ENCODE peak calls at places on chromosomes 7 and 10, in seven cellular contexts. O is endodermal cell; M is activated CD8-positive, alpha-beta T cell treated with anti-CD3 and anti-CD28 coated beads for 36 hours; X is glutamatergic neuron; D is NCI-H2081 treated with DMSO at 0.1 percent for 48 hours; W is stimulated activated CD4-positive, alpha-beta T cell treated with anti-CD3 and anti-CD28 coated beads, Interleukin-1b, Interleukin-23, amount 100 ng/mL, for 1 hour; A is GM13977. C is an unnamed sample.

GRCh38 chr10:6145414-6145978 is 56.7 kb downstream of the RBM17 start:
- DNase-seq in O (peak; percentile 80), M (no peak), X (peak; percentile 61), D (no peak), W (no peak), A (no peak), C (no peak)

GRCh38 chr7:6453737-6454136 is 6.0 kb upstream of the DAGLB start:
- DNase-seq in O (no peak), M (no peak), X (no peak), D (no peak), W (no peak), A (no peak), C (no peak)

GRCh38 chr10:71040890-71041590 is 152.7 kb upstream of the PCBD1 start:
- DNase-seq in O (no peak), M (no peak), X (no peak), D (no peak), W (no peak), A (no peak), C (no peak)

GRCh38 chr10:95330966-95331453 is 40.2 kb upstream of the PDLIM1 start:
- DNase-seq in O (no peak), M (no peak), X (no peak), D (no peak), W (no peak), A (no peak), C (no peak)

GRCh38 chr10:73413108-73413527 is 740 bp downstream of the ANXA7 start:
- DNase-seq in O (peak; percentile 75), M (peak; percentile 67), X (peak; percentile 18), D (peak; percentile 25), W (peak; percentile 1), A (peak; percentile 73), C (no peak)

GRCh38 chr10:17784701-17785100 is 24.4 kb upstream of the MRC1 start:
- DNase-seq in O (no peak), M (no peak), X (no peak), D (no peak), W (no peak), A (no peak), C (no peak)

GRCh38 chr7:140316165-140316661 is 82.1 kb downstream of the SLC37A3 start:
- DNase-seq in O (no peak), M (peak; percentile 36), X (no peak), D (no peak), W (no peak), A (no peak), C (no peak)

GRCh38 chr7:129367700-129368388 is 66.4 kb upstream of the STRIP2 start:
- DNase-seq in O (peak; percentile 95), M (peak; percentile 88), X (peak; percentile 80), D (peak; percentile 43), W (peak; percentile 33), A (peak; percentile 73), C (no peak)

GRCh38 chr7:963236-964078 is 9.0 kb upstream of the ADAP1 start:
- DNase-seq in O (no peak), M (peak; percentile 38), X (no peak), D (no peak), W (no peak), A (no peak), C (no peak)

GRCh38 chr7:22129819-22130580 is 184.3 kb upstream of the CDCA7L start:
- DNase-seq in O (no peak), M (no peak), X (no peak), D (no peak), W (no peak), A (no peak), C (no peak)

GRCh38 chr7:74083928-74084721 is 521 bp downstream of the LIMK1 start:
- DNase-seq in O (peak; percentile 77), M (peak; percentile 57), X (peak; percentile 64), D (no peak), W (no peak), A (no peak), C (no peak)

GRCh38 chr10:5827841-5828240 is 14.6 kb upstream of the GDI2 start:
- DNase-seq in O (no peak), M (no peak), X (no peak), D (no peak), W (no peak), A (no peak), C (no peak)

GRCh38 chr10:34739915-34740314 is 75.2 kb downstream of the PARD3 start:
- DNase-seq in O (peak; percentile 91), M (no peak), X (peak; percentile 75), D (no peak), W (no peak), A (no peak), C (no peak)

GRCh38 chr7:150314639-150315239 is 8.4 kb upstream of the LRRC61 start:
- DNase-seq in O (no peak), M (no peak), X (no peak), D (no peak), W (no peak), A (no peak), C (no peak)

GRCh38 chr7:90211391-90212148 is at the start of gene STEAP2:
- DNase-seq in O (peak; percentile 96), M (peak; percentile 39), X (peak; percentile 87), D (peak; percentile 31), W (no peak), A (peak; percentile 65), C (peak; percentile 67)

GRCh38 chr7:107167483-107168232 is 1.1 kb upstream of the HBP1 start:
- DNase-seq in O (no peak), M (peak; percentile 88), X (no peak), D (no peak), W (no peak), A (peak; percentile 27), C (peak; percentile 54)

GRCh38 chr10:98374176-98374969 is 40.6 kb downstream of the PYROXD2 start:
- DNase-seq in O (peak; percentile 80), M (no peak), X (no peak), D (no peak), W (no peak), A (no peak), C (no peak)

GRCh38 chr7:124208642-124209041 is 175.8 kb upstream of the TMEM229A start:
- DNase-seq in O (no peak), M (no peak), X (no peak), D (no peak), W (no peak), A (no peak), C (no peak)

GRCh38 chr7:69710773-69711445 is 112.6 kb downstream of the AUTS2 start:
- DNase-seq in O (no peak), M (no peak), X (no peak), D (no peak), W (no peak), A (no peak), C (no peak)

GRCh38 chr10:6279540-6280267 is 77.0 kb downstream of the PFKFB3 start:
- DNase-seq in O (peak; percentile 85), M (no peak), X (no peak), D (no peak), W (no peak), A (no peak), C (no peak)

GRCh38 chr10:103612462-103613365 is 119.2 kb downstream of the NEURL1 start:
- DNase-seq in O (no peak), M (no peak), X (no peak), D (no peak), W (no peak), A (no peak), C (no peak)

GRCh38 chr7:148963583-148964509 is 64.5 kb downstream of the PDIA4 start:
- DNase-seq in O (peak; percentile 60), M (no peak), X (no peak), D (no peak), W (no peak), A (no peak), C (no peak)

GRCh38 chr7:51311166-51311565 is 5.4 kb downstream of the COBL start:
- DNase-seq in O (peak; percentile 73), M (no peak), X (no peak), D (no peak), W (no peak), A (no peak), C (no peak)

GRCh38 chr10:12814166-12814565 is 187.3 kb downstream of the CCDC3 start:
- DNase-seq in O (no peak), M (no peak), X (no peak), D (no peak), W (no peak), A (no peak), C (no peak)

GRCh38 chr10:23293145-23293724 is 51.4 kb downstream of the C10orf67 start:
- DNase-seq in O (peak; percentile 88), M (peak; percentile 76), X (peak; percentile 61), D (peak; percentile 1), W (no peak), A (peak; percentile 43), C (peak; percentile 14)

GRCh38 chr7:45211066-45211465 is 53.5 kb downstream of the RAMP3 start:
- DNase-seq in O (no peak), M (no peak), X (no peak), D (no peak), W (no peak), A (no peak), C (no peak)

GRCh38 chr7:87499494-87499893 is 24.0 kb upstream of the ABCB4 start:
- DNase-seq in O (no peak), M (no peak), X (no peak), D (no peak), W (no peak), A (no peak), C (no peak)

GRCh38 chr7:101357433-101357832 is 5.2 kb upstream of the COL26A1 start:
- DNase-seq in O (no peak), M (no peak), X (no peak), D (no peak), W (no peak), A (no peak), C (no peak)

GRCh38 chr10:24396396-24396795 is 187.5 kb downstream of the KIAA1217 start:
- DNase-seq in O (no peak), M (no peak), X (no peak), D (no peak), W (no peak), A (no peak), C (no peak)